ENCODE peak calls at places on chromosomes 13 and 19, in six cellular contexts. Y, R, M, U, V and G are unnamed samples.

GRCh38 chr19:52190679-52191293 is 934 bp downstream of the PPP2R1A start:
- DNase-seq in Y (peak), R (peak), M (no peak), U (peak), V (no peak), G (peak)

GRCh38 chr19:41753159-41753558 is 2.2 kb upstream of the CEACAM6 start:
- DNase-seq in Y (peak), R (peak), M (no peak), U (peak), V (no peak), G (peak)

GRCh38 chr13:112714366-112714765 is 24.5 kb downstream of the ATP11A start:
- DNase-seq in Y (no peak), R (peak), M (no peak), U (no peak), V (no peak), G (no peak)

GRCh38 chr13:33259296-33259695 is 26.3 kb downstream of the STARD13 start:
- DNase-seq in Y (no peak), R (no peak), M (no peak), U (no peak), V (no peak), G (peak)

GRCh38 chr19:46587861-46588260 is 13.3 kb upstream of the CALM3 start:
- DNase-seq in Y (no peak), R (no peak), M (no peak), U (no peak), V (no peak), G (no peak)

GRCh38 chr13:35285677-35286076 is 190.8 kb downstream of the MAB21L1 start:
- DNase-seq in Y (no peak), R (no peak), M (no peak), U (no peak), V (no peak), G (no peak)

GRCh38 chr13:94416454-94417080 is 62.9 kb downstream of the DCT start:
- DNase-seq in Y (peak), R (no peak), M (no peak), U (peak), V (no peak), G (peak)

GRCh38 chr19:37936166-37936565 is 29.2 kb downstream of the SIPA1L3 start:
- DNase-seq in Y (no peak), R (no peak), M (no peak), U (no peak), V (no peak), G (no peak)

GRCh38 chr13:44692173-44692713 is 116.1 kb upstream of the TSC22D1 start:
- DNase-seq in Y (no peak), R (no peak), M (no peak), U (peak), V (no peak), G (peak)

GRCh38 chr13:114129649-114130062 is 2.8 kb downstream of the RASA3 start:
- DNase-seq in Y (peak), R (no peak), M (no peak), U (no peak), V (no peak), G (no peak)

GRCh38 chr13:42373048-42373812 is 101.3 kb downstream of the AKAP11 start:
- DNase-seq in Y (no peak), R (no peak), M (no peak), U (no peak), V (no peak), G (no peak)

GRCh38 chr13:102203718-102204117 is 198.1 kb downstream of the FGF14 start:
- DNase-seq in Y (no peak), R (no peak), M (no peak), U (no peak), V (no peak), G (no peak)

GRCh38 chr13:109371066-109371465 is 415.3 kb downstream of the IRS2 start:
- DNase-seq in Y (no peak), R (no peak), M (no peak), U (no peak), V (no peak), G (no peak)

GRCh38 chr13:113864303-113864890 is 521 bp upstream of the GAS6 start:
- DNase-seq in Y (peak), R (peak), M (no peak), U (peak), V (peak), G (no peak)

GRCh38 chr19:14404322-14404721 is 14.8 kb downstream of the DDX39A start:
- DNase-seq in Y (no peak), R (no peak), M (no peak), U (no peak), V (no peak), G (no peak)

GRCh38 chr13:26053418-26053980 is 1.7 kb upstream of the SHISA2 start:
- DNase-seq in Y (no peak), R (no peak), M (no peak), U (no peak), V (no peak), G (no peak)

GRCh38 chr13:41458187-41458938 is 1.0 kb downstream of the RGCC start:
- DNase-seq in Y (no peak), R (peak), M (no peak), U (peak), V (no peak), G (no peak)

GRCh38 chr13:41645313-41645712 is 188.0 kb downstream of the RGCC start:
- DNase-seq in Y (peak), R (peak), M (peak), U (peak), V (no peak), G (peak)

GRCh38 chr13:43157796-43158195 is 134.4 kb downstream of the DNAJC15 start:
- DNase-seq in Y (no peak), R (no peak), M (no peak), U (no peak), V (no peak), G (no peak)

GRCh38 chr19:2330632-2331284 is 2.3 kb downstream of the SPPL2B start:
- DNase-seq in Y (no peak), R (peak), M (no peak), U (no peak), V (no peak), G (no peak)

GRCh38 chr19:35755550-35756371 is 1.1 kb downstream of the HSPB6 start:
- DNase-seq in Y (peak), R (peak), M (no peak), U (no peak), V (peak), G (peak)

GRCh38 chr13:46168341-46168740 is 13.6 kb downstream of the LCP1 start:
- DNase-seq in Y (peak), R (no peak), M (no peak), U (peak), V (no peak), G (peak)

GRCh38 chr13:27139565-27139964 is 32.0 kb downstream of the USP12 start:
- DNase-seq in Y (no peak), R (no peak), M (no peak), U (peak), V (no peak), G (no peak)

GRCh38 chr13:73171926-73172325 is 113.1 kb downstream of the KLF5 start:
- DNase-seq in Y (peak), R (no peak), M (no peak), U (peak), V (no peak), G (peak)
- TF ChIP-seq CTCF in Y (peak), R (no peak), M (peak), U (peak), V (no peak), G (no peak)

DNA sequence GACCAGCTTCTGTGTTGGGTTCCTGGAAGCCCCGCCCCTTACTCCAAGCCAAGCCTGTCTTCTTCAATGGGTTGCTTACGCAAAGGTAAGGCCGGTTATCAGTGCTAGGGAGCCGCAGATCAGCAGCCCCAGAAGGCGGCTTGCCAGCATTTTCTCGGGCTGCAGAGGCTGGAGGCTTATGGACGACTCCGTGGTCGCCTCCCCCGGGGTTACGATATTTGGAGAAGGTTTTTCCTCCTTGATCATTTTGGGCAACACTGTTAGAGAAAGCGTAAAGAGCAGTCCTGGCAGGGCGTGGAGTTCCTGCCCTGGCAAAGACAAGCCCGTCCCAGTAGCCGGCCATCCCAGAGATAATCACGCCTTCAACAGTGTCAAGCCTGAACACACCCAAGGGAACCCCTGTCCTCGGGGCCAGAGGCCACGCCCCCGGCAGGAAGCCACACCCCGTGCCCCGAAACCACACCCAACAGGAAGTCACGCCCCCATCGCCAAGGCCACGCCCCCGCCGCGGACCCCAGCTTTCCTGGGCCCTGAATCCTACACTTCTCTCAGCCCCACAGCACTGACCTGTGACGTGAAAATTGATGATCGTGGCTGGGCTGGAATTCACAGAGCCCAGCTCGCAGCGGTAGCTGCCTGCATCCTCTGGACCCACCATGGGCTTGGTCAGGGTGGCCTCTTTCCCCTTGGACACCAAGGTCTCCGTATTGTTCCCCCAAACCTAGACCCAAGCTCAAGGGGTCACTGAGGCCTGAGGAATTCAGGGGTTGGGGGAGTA is 1.0 kb upstream of the RASIP1 start:
- DNase-seq in Y (no peak), R (peak), M (no peak), U (no peak), V (no peak), G (no peak)
- H3K4me3 ChIP-seq in Y (no peak), R (peak), M (no peak), U (no peak), V (no peak), G (no peak)

DNA sequence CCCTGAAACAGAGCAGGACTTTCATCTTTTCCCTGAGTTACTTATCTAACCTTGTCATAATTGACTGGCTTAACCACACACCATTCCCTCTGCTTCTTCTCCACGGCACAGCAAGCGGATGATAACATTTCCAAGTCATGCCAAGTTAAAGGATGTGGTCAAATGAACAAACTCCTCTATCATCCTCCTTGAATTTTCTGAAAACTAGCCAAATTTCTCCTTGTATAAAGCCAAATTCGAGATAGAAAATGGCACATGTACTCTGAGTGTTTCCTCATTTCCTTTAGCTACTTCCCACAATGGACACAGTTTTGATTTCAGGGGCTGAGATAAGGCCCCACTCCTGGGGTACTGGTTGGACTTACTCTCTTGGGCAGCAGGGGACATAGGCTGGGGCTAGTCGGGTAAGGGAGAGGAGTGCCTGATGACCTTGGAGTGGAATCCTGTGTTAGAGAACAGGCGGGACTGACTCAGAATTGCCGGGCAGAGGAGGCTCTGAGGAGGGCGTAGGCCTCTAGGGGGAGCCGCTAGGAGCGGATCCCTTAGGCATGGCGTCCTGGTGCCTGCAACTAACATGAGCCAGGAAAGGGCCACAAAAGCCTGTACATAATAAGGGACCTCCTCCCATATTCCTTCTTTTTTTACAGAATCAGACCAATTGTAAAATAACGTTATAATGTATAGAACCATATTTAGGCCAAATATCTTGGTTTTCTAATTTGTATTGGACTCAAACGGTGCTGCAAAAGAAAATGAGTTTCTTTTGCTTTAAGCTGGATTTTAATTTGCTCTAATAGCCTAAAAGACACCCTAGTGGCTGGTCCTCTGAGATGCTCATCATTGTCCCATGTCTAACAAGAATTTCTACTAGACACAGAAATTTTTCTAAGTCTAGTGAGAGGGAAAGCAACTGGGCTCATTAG is 20.4 kb upstream of the TMTC4 start:
- DNase-seq in Y (peak), R (no peak), M (no peak), U (peak), V (no peak), G (peak)
- TF ChIP-seq CTCF in Y (peak), R (peak), M (peak), U (peak), V (peak), G (peak)

DNA sequence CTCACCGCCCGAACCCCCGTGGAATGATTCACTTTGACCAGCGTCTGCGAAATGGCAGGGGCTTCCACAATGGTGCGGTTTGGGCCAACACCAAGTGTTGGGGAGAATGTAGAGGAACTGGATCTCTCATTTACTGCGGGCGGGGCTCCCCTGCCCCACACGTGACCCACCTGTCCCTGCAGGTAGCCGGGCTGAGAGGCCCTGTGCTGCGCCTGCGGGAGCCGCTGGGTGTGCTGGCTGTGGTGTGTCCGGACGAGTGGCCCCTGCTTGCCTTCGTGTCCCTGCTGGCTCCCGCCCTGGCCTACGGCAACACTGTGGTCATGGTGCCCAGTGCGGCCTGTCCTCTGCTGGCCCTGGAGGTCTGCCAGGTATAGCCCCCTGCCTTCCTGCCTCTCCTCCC is 5.8 kb upstream of the FLT3LG start:
- DNase-seq in Y (no peak), R (no peak), M (no peak), U (no peak), V (no peak), G (no peak)
- H3K4me3 ChIP-seq in Y (no peak), R (no peak), M (no peak), U (no peak), V (no peak), G (no peak)

GRCh38 chr13:29081036-29081435 is 260.9 kb downstream of the MTUS2 start:
- DNase-seq in Y (no peak), R (no peak), M (no peak), U (no peak), V (no peak), G (no peak)
- TF ChIP-seq CTCF in Y (no peak), R (no peak), M (no peak), U (no peak), V (no peak), G (no peak)

GRCh38 chr13:29703421-29703820 is 107.9 kb upstream of the SLC7A1 start:
- DNase-seq in Y (no peak), R (no peak), M (no peak), U (no peak), V (no peak), G (no peak)

GRCh38 chr13:29702912-29703351 is 107.4 kb upstream of the SLC7A1 start:
- DNase-seq in Y (peak), R (peak), M (peak), U (peak), V (peak), G (peak)

GRCh38 chr13:29693297-29693945 is 97.9 kb upstream of the SLC7A1 start:
- DNase-seq in Y (no peak), R (no peak), M (no peak), U (peak), V (no peak), G (no peak)

GRCh38 chr13:29696606-29697005 is 101.1 kb upstream of the SLC7A1 start:
- DNase-seq in Y (no peak), R (no peak), M (no peak), U (no peak), V (no peak), G (no peak)

DNA sequence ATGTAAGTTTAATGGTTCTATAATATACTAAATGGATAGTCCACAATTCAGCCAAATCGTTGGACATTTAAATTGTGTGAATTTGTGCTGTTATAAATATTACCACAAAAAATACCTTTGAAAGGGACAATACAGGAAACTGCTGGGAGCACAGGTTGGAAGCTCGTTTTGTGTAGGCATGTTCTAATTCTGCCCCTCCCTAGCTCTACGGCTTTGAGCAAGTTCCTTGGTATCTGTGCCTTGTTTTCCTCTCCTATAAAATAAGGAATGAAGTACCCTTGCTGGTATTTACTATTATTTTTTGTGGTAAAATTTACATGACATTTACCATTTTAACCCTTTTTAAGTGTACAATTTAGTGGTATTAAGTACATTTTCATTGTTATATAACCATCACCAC is 102.6 kb upstream of the SLC7A1 start:
- DNase-seq in Y (no peak), R (no peak), M (no peak), U (peak), V (no peak), G (no peak)
- H3K4me3 ChIP-seq in Y (no peak), R (no peak), M (no peak), U (no peak), V (no peak), G (no peak)

GRCh38 chr19:3556978-3557460 is 367 bp downstream of the MFSD12 start:
- DNase-seq in Y (no peak), R (peak), M (no peak), U (peak), V (peak), G (no peak)
- TF ChIP-seq CTCF in Y (no peak), R (no peak), M (no peak), U (no peak), V (peak), G (no peak)

DNA sequence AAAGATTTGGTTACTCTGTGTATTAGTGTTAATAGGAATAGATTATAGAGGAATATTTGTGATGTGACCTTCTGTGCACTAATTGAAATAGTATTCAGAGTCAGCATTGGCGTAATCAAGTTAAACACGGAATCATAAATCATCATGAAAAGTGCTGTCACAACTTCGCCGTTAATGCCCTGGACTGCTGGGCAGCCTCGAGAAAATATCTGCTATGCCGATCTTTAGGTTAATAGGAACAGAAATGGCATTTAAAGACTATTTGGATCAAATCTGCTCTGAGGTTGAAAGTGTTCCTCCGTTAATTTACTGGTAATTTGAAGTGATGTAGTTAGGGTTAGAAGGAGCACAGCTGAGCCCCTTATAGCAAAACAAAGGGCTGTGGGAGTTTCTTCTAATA is 219.0 kb downstream of the MZT1 start:
- DNase-seq in Y (no peak), R (no peak), M (no peak), U (no peak), V (no peak), G (no peak)
- H3K4me3 ChIP-seq in Y (no peak), R (no peak), M (no peak), U (no peak), V (no peak), G (no peak)